ENCODE peak calls at places on chromosomes 12 and 14, in four cellular contexts. One of them, this sample, is unnamed.

GRCh38 chr12:93895096-93895460 is 217.9 kb downstream of the CRADD start:
- DNase-seq in GM13976: no peak
- DNase-seq in LoVo: no peak
- DNase-seq in NCI-H1417: no peak
- DNase-seq in this sample: no peak

GRCh38 chr14:61244051-61244450 is 37.1 kb downstream of the TMEM30B start:
- DNase-seq in GM13976: no peak
- DNase-seq in LoVo: no peak
- DNase-seq in NCI-H1417: peak
- DNase-seq in this sample: no peak

GRCh38 chr14:100824946-100825690 is 800 bp upstream of the MEG3 start:
- DNase-seq in GM13976: no peak
- DNase-seq in LoVo: no peak
- DNase-seq in NCI-H1417: no peak
- DNase-seq in this sample: no peak

GRCh38 chr14:83120187-83120586 is 1586.5 kb upstream of the SEL1L start:
- DNase-seq in GM13976: no peak
- DNase-seq in NCI-H1417: no peak
- DNase-seq in LoVo: no peak
- DNase-seq in this sample: no peak

GRCh38 chr14:90489306-90489705 is 92.5 kb downstream of the CALM1 start:
- DNase-seq in NCI-H1417: no peak
- DNase-seq in GM13976: peak
- DNase-seq in LoVo: no peak
- DNase-seq in this sample: no peak

GRCh38 chr12:124694250-124694649 is 126.8 kb upstream of the NCOR2 start:
- DNase-seq in GM13976: peak
- DNase-seq in LoVo: no peak
- DNase-seq in NCI-H1417: no peak
- DNase-seq in this sample: no peak

GRCh38 chr14:62123959-62124358 is 361.7 kb downstream of the SNAPC1 start:
- DNase-seq in LoVo: no peak
- DNase-seq in NCI-H1417: no peak
- DNase-seq in GM13976: no peak
- DNase-seq in this sample: no peak

GRCh38 chr12:114996382-114996781 is 312.4 kb upstream of the TBX3 start:
- DNase-seq in NCI-H1417: no peak
- DNase-seq in LoVo: no peak
- DNase-seq in GM13976: no peak
- DNase-seq in this sample: no peak

GRCh38 chr14:88660056-88660455 is 97.2 kb downstream of the ZC3H14 start:
- DNase-seq in LoVo: no peak
- DNase-seq in NCI-H1417: no peak
- DNase-seq in GM13976: no peak
- DNase-seq in this sample: no peak